ENCODE peak calls at places on chromosome 6, in four cellular contexts. One of them, this sample, is unnamed.

GRCh38 chr6:137707590-137708360 is 159.3 kb upstream of the TNFAIP3 start:
- DNase-seq in choroid plexus epithelial cell: peak
- DNase-seq in cardiac muscle cell: peak
- DNase-seq in left lung: no peak
- DNase-seq in this sample: peak

GRCh38 chr6:29680416-29680815 is 536 bp downstream of the ZFP57 start:
- DNase-seq in choroid plexus epithelial cell: no peak
- DNase-seq in cardiac muscle cell: no peak
- DNase-seq in left lung: no peak
- DNase-seq in this sample: no peak

GRCh38 chr6:74940211-74940610 is 265.6 kb downstream of the COL12A1 start:
- DNase-seq in choroid plexus epithelial cell: peak
- DNase-seq in cardiac muscle cell: no peak
- DNase-seq in left lung: no peak
- DNase-seq in this sample: no peak

GRCh38 chr6:143267740-143268139 is 182.8 kb downstream of the ADAT2 start:
- DNase-seq in choroid plexus epithelial cell: no peak
- DNase-seq in cardiac muscle cell: no peak
- DNase-seq in left lung: no peak
- DNase-seq in this sample: no peak

GRCh38 chr6:43833223-43833995 is 63.4 kb downstream of the VEGFA start:
- DNase-seq in choroid plexus epithelial cell: no peak
- DNase-seq in cardiac muscle cell: no peak
- DNase-seq in left lung: no peak
- DNase-seq in this sample: no peak

GRCh38 chr6:44268095-44268628 is 2.1 kb upstream of the TMEM151B start:
- DNase-seq in choroid plexus epithelial cell: peak
- DNase-seq in cardiac muscle cell: peak
- DNase-seq in left lung: no peak
- DNase-seq in this sample: peak

GRCh38 chr6:20071998-20072397 is 140.3 kb downstream of the MBOAT1 start:
- DNase-seq in choroid plexus epithelial cell: no peak
- DNase-seq in cardiac muscle cell: no peak
- DNase-seq in left lung: no peak
- DNase-seq in this sample: no peak

GRCh38 chr6:1027795-1028569 is 283.9 kb upstream of the FOXQ1 start:
- DNase-seq in choroid plexus epithelial cell: peak
- DNase-seq in cardiac muscle cell: no peak
- DNase-seq in left lung: no peak
- DNase-seq in this sample: no peak

GRCh38 chr6:10518461-10519216 is 2.5 kb upstream of the GCNT2 start:
- DNase-seq in choroid plexus epithelial cell: peak
- DNase-seq in cardiac muscle cell: peak
- DNase-seq in left lung: no peak
- DNase-seq in this sample: no peak

GRCh38 chr6:41727705-41728072 is 7.7 kb downstream of the TFEB start:
- DNase-seq in choroid plexus epithelial cell: no peak
- DNase-seq in cardiac muscle cell: no peak
- DNase-seq in left lung: peak
- DNase-seq in this sample: no peak

GRCh38 chr6:143027058-143027457 is 33.6 kb upstream of the AIG1 start:
- DNase-seq in choroid plexus epithelial cell: peak
- DNase-seq in cardiac muscle cell: peak
- DNase-seq in left lung: no peak
- DNase-seq in this sample: peak

DNA sequence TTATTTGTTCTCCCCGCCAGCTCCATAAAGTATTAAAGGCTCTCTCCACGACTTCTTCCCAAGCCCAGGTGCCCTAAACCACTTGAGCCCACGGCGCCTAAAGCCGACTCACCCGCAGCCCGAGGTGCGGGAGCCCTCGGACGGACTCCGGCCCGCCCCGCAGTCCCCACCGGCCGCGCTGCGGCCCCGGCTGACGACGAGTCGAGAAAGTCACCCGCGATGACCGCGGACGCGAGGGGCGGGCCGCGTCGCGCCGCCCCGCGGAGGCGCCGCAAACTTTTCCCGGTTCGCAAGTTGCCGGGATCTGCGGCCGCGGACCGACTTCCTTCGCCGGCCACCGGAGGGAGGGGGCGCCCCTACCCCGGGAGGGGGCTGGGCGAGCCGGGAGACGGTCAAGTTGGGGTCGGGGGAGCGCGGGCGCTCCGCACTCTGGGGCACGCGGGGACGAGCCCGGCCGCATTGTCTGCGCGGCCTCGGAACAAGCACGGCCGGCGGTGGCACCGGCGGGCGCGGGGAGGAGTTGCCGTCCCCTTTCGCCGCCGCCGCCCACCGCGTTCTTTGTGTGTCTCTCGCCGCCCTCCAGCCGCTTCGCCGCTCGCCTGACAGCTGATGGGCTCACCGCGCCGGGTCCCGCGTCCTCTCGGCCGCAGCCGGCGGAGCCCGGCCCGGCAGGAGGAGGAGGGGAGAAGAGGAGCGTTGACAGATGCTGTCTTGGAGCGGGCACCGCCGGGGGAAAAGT is 131.5 kb downstream of the OGFRL1 start:
- DNase-seq in choroid plexus epithelial cell: peak
- DNase-seq in cardiac muscle cell: peak
- DNase-seq in left lung: peak
- DNase-seq in this sample: peak
- TF ChIP-seq CTCF in choroid plexus epithelial cell: peak
- TF ChIP-seq CTCF in cardiac muscle cell: peak
- TF ChIP-seq CTCF in left lung: peak
- TF ChIP-seq CTCF in this sample: no peak

DNA sequence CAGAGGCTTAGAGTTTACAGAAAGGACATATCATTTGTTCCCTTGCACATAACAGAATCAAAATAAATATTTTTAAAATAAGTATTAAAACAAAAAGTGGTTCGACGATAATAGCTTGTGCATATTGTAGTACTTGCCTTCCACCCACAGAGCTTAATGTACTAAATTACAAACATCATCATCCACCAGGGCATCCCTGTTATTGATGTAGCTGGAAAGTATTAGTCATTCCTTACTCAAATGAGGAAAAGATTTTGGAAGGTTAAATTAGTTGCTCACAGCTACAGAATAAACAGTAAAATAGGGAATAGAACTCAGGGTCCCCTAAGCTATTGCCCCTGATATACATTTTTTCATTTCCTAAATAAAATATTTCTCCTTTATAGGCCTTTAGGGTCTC is 150.3 kb downstream of the PTPRK start:
- DNase-seq in choroid plexus epithelial cell: peak
- DNase-seq in cardiac muscle cell: peak
- DNase-seq in left lung: no peak
- DNase-seq in this sample: peak
- TF ChIP-seq CTCF in choroid plexus epithelial cell: no peak
- TF ChIP-seq CTCF in cardiac muscle cell: no peak
- TF ChIP-seq CTCF in left lung: no peak
- TF ChIP-seq CTCF in this sample: peak

GRCh38 chr6:146785001-146785585 is 186.3 kb downstream of the ADGB start:
- DNase-seq in choroid plexus epithelial cell: peak
- DNase-seq in cardiac muscle cell: peak
- DNase-seq in left lung: no peak
- DNase-seq in this sample: peak
- TF ChIP-seq CTCF in choroid plexus epithelial cell: peak
- TF ChIP-seq CTCF in cardiac muscle cell: peak
- TF ChIP-seq CTCF in left lung: peak
- TF ChIP-seq CTCF in this sample: peak

GRCh38 chr6:62150048-62150663 is 135.9 kb downstream of the KHDRBS2 start:
- DNase-seq in choroid plexus epithelial cell: peak
- DNase-seq in cardiac muscle cell: peak
- DNase-seq in left lung: no peak
- DNase-seq in this sample: peak
- TF ChIP-seq CTCF in choroid plexus epithelial cell: peak
- TF ChIP-seq CTCF in cardiac muscle cell: peak
- TF ChIP-seq CTCF in left lung: peak
- TF ChIP-seq CTCF in this sample: peak

DNA sequence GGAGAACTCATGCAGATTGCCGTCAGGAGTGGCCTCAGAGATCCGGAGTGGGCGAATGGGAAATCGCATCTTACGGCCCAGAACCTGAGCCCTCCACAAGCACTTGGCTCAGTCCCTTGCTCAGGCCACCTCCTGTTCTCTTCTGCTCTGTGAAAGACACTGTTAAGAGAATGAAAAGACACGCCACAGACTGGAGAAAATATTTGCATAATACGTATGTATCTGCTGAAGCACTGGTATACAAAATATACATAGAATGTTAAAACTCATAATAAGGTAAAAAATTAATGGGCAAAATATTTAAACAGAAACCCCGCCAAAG is 838 bp upstream of the POM121L2 start:
- DNase-seq in choroid plexus epithelial cell: no peak
- DNase-seq in cardiac muscle cell: no peak
- DNase-seq in left lung: no peak
- DNase-seq in this sample: no peak
- TF ChIP-seq CTCF in choroid plexus epithelial cell: no peak
- TF ChIP-seq CTCF in cardiac muscle cell: no peak
- TF ChIP-seq CTCF in left lung: no peak
- TF ChIP-seq CTCF in this sample: no peak

This sample was measured in fibroblast of mammary gland.